ENCODE peak calls at places on chromosome 12, in eight cellular contexts. V is A549, R is HCT116, D is SK-N-SH, H is K562, L is GM23338, P is Panc1, Y is GM12878. G is an unnamed sample.
A peak's percentile ranks its signal among the peaks of the same experiment; 100 is the strongest.

GRCh38 chr12:96354326-96354725 is 45.9 kb downstream of the CDK17 start:
- DNase-seq in H (no peak), R (no peak), D (no peak), L (no peak), P (no peak), Y (no peak), V (no peak), G (no peak)

GRCh38 chr12:39605501-39605900 is 14.1 kb downstream of the ABCD2 start:
- DNase-seq in R (peak; percentile 41), P (no peak), V (no peak), D (no peak), H (no peak), L (no peak), Y (no peak), G (no peak)

GRCh38 chr12:119673634-119674033 is 5.7 kb downstream of the PRKAB1 start:
- DNase-seq in R (no peak), L (no peak), V (no peak), D (no peak), P (no peak), H (no peak), Y (no peak), G (no peak)

GRCh38 chr12:12266389-12266872 is 413 bp downstream of the LRP6 start:
- DNase-seq in H (no peak), R (no peak), P (no peak), D (peak; percentile 72), Y (no peak), L (peak; percentile 74), V (no peak), G (no peak)

GRCh38 chr12:107610030-107610859 is 75.4 kb upstream of the PWP1 start:
- DNase-seq in Y (no peak), V (peak; percentile 58), D (peak; percentile 71), H (peak; percentile 50), L (peak; percentile 83), P (no peak), R (no peak), G (no peak)

GRCh38 chr12:70849265-70849960 is 71.1 kb downstream of the PTPRR start:
- DNase-seq in L (peak; percentile 46), Y (no peak), D (peak; percentile 5), P (no peak), V (peak; percentile 4), R (peak; percentile 16), H (peak; percentile 24), G (no peak)

GRCh38 chr12:82524636-82525035 is 162.1 kb upstream of the TMTC2 start:
- DNase-seq in L (no peak), P (no peak), H (no peak), V (no peak), D (no peak), Y (no peak), R (no peak), G (no peak)

GRCh38 chr12:95574030-95574429 is 22.8 kb upstream of the USP44 start:
- DNase-seq in P (no peak), V (no peak), D (no peak), L (peak; percentile 85), Y (no peak), R (no peak), H (no peak), G (no peak)

GRCh38 chr12:85057370-85057963 is 21.3 kb downstream of the LRRIQ1 start:
- DNase-seq in P (peak; percentile 18), V (peak; percentile 5), L (peak; percentile 78), Y (no peak), D (peak; percentile 33), H (peak; percentile 4), R (peak; percentile 39), G (no peak)

GRCh38 chr12:111056618-111057521 is 136.5 kb upstream of the MYL2 start:
- DNase-seq in R (no peak), L (no peak), V (no peak), D (peak; percentile 50), H (peak; percentile 29), P (no peak), Y (peak; percentile 34), G (peak; percentile 84)

GRCh38 chr12:57031789-57032188 is 15.5 kb upstream of the TAC3 start:
- DNase-seq in V (no peak), P (no peak), R (no peak), H (no peak), D (no peak), Y (no peak), L (no peak), G (no peak)

GRCh38 chr12:49348781-49349180 is 2.1 kb downstream of the DNAJC22 start:
- DNase-seq in D (no peak), R (no peak), V (no peak), H (no peak), Y (no peak), P (no peak), L (no peak), G (no peak)

GRCh38 chr12:88453323-88453722 is 126.9 kb downstream of the KITLG start:
- DNase-seq in V (no peak), R (no peak), P (no peak), D (no peak), L (no peak), Y (no peak), H (no peak), G (no peak)

GRCh38 chr12:26806556-26806955 is 26.4 kb downstream of the ITPR2 start:
- DNase-seq in V (no peak), L (no peak), H (no peak), Y (no peak), P (no peak), R (no peak), D (no peak), G (no peak)

GRCh38 chr12:70608184-70608583 is 29.0 kb downstream of the PTPRB start:
- DNase-seq in H (no peak), P (no peak), R (no peak), D (no peak), Y (no peak), V (no peak), L (no peak), G (no peak)

GRCh38 chr12:43676183-43676813 is 82.3 kb downstream of the PUS7L start:
- DNase-seq in H (peak; percentile 55), P (peak; percentile 25), R (peak; percentile 46), L (peak; percentile 60), D (peak; percentile 41), V (peak; percentile 15), Y (peak; percentile 8), G (peak; percentile 7)

GRCh38 chr12:89073027-89073398 is 279.3 kb downstream of the DUSP6 start:
- DNase-seq in P (no peak), Y (no peak), V (no peak), R (no peak), D (no peak), L (no peak), H (no peak), G (no peak)

DNA sequence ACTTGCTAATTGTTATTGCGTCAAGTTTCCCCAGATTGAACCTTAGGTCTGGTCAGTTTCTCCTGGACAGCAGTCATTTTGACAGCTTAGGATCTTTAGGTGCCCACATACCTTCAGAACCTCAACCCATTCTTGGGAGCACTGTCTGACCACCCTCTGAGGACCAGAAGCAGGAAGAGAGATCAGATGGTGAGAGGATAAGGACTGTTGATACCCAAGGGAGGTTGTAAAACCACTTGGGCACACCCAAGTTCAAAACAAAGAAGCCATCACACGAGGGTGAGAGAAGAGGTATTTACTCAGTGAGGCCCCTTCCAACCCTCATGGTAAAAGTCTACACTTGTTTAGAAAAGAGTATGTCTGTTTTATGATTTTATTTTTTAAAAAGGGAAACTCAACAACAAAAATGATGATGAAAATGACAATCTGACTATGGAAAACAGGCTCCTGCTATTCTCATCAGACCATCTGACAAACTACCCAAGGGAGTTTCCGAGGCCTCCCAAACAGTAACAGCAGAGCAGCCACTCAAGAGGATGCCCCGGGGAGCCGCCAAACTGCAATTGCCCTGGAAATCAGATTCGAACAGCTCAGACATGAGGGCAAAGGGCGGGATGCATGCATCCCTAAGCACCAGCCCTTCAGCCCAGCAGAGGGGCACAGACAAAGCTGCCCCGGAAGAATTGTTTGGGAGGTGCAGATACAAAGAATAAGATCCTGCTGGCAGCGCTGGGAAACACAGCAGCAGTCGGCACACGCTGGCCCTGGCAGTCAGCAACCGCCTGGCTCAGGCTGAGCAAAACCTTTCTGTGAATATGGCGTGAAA is 162.6 kb upstream of the PLEKHG7 start:
- DNase-seq in P (no peak), H (no peak), L (peak; percentile 41), Y (no peak), R (no peak), D (no peak), V (no peak), G (no peak)
- TF ChIP-seq REST in P (no peak), H (no peak), L (no peak), Y (no peak), R (no peak), D (no peak), V (no peak), G (no peak)

GRCh38 chr12:64946132-64946829 is 121.8 kb downstream of the TBC1D30 start:
- DNase-seq in D (peak; percentile 69), L (no peak), P (no peak), Y (no peak), R (no peak), V (no peak), H (no peak), G (no peak)

GRCh38 chr12:64938179-64938578 is 113.7 kb downstream of the TBC1D30 start:
- DNase-seq in L (no peak), V (no peak), P (no peak), H (no peak), R (no peak), Y (no peak), D (no peak), G (no peak)

DNA sequence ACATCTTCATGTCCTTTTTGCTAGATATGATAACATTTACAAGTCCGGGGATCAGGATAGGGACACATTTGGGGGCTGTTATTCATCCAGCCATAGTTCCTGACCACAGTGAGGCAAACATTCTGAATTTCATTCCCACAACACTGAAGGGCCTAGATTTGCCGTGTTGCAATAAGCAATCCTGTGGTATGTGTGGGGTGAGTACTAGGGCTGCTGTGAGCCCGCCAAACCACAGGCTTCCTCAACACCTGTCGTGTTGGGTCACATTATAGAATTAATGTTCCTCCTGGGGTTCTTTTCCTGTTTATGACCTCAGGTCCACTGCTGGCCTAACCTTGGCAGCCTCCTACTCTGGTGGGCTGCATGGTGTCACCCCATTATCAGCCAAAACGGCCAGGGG is 119.2 kb downstream of the TBC1D30 start:
- DNase-seq in R (no peak), H (no peak), V (no peak), Y (no peak), L (no peak), P (no peak), D (no peak), G (peak; percentile 36)
- TF ChIP-seq REST in R (no peak), H (no peak), V (no peak), Y (no peak), L (no peak), P (no peak), D (no peak), G (no peak)

DNA sequence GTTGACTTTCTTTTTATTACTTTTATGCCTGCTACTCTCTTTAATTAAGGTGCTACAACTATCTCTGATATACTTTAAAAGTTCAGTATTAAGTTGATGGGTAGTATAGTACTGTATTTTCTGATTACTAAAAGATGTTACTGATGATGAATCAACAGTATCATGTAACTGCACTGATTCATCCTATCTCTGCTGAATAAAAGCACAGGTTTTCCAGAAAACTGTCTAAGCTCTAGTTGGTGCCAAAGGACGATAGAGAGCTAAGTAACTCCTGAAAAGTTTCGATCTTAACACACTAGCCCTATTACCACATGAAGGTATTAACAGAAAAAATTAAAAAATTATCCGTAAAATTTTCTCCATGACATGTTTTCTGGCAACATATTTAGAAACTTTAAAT is 2.1 kb downstream of the SCAF11 start:
- DNase-seq in P (no peak), Y (no peak), R (no peak), V (no peak), L (no peak), D (no peak), H (no peak), G (no peak)
- TF ChIP-seq REST in P (no peak), Y (no peak), R (no peak), V (no peak), L (no peak), D (no peak), H (no peak), G (no peak)

GRCh38 chr12:75446857-75447256 is 33.7 kb upstream of the GLIPR1 start:
- DNase-seq in P (no peak), R (no peak), V (peak; percentile 7), H (no peak), D (no peak), Y (no peak), L (no peak), G (no peak)
- TF ChIP-seq REST in P (no peak), R (no peak), V (no peak), H (no peak), D (no peak), Y (no peak), L (no peak), G (no peak)

G was measured in HL-60.